ENCODE peak calls at places on chromosomes 11 and 22, in five cellular contexts. One of them, this sample, is unnamed.

GRCh38 chr11:134536219-134536618 is 124.2 kb upstream of the B3GAT1 start:
- DNase-seq in GM12878: no peak
- DNase-seq in HepG2: no peak
- DNase-seq in IMR-90: no peak
- DNase-seq in SK-N-SH: no peak
- DNase-seq in this sample: no peak

GRCh38 chr11:118565062-118565461 is 669 bp downstream of the IFT46 start:
- DNase-seq in GM12878: no peak
- DNase-seq in HepG2: no peak
- DNase-seq in IMR-90: no peak
- DNase-seq in SK-N-SH: no peak
- DNase-seq in this sample: no peak

GRCh38 chr22:37566903-37567798 is 6.9 kb downstream of the CDC42EP1 start:
- DNase-seq in GM12878: peak
- DNase-seq in HepG2: peak
- DNase-seq in IMR-90: peak
- DNase-seq in SK-N-SH: peak
- DNase-seq in this sample: peak

GRCh38 chr22:48705159-48705916 is 1122.3 kb downstream of the BRD1 start:
- DNase-seq in GM12878: no peak
- DNase-seq in HepG2: peak
- DNase-seq in IMR-90: no peak
- DNase-seq in SK-N-SH: no peak
- DNase-seq in this sample: no peak

GRCh38 chr11:125227151-125227550 is 62.6 kb downstream of the PKNOX2 start:
- DNase-seq in GM12878: no peak
- DNase-seq in HepG2: no peak
- DNase-seq in IMR-90: no peak
- DNase-seq in SK-N-SH: no peak
- DNase-seq in this sample: no peak

GRCh38 chr11:35662061-35662648 is 420 bp upstream of the TRIM44 start:
- DNase-seq in GM12878: peak
- DNase-seq in HepG2: peak
- DNase-seq in IMR-90: no peak
- DNase-seq in SK-N-SH: peak
- DNase-seq in this sample: no peak

GRCh38 chr11:66906077-66906929 is 49.4 kb downstream of the LRFN4 start:
- DNase-seq in GM12878: no peak
- DNase-seq in HepG2: peak
- DNase-seq in IMR-90: peak
- DNase-seq in SK-N-SH: no peak
- DNase-seq in this sample: no peak

GRCh38 chr11:27977031-27977430 is 130.9 kb downstream of the KIF18A start:
- DNase-seq in GM12878: no peak
- DNase-seq in HepG2: no peak
- DNase-seq in IMR-90: peak
- DNase-seq in SK-N-SH: no peak
- DNase-seq in this sample: no peak

GRCh38 chr11:128686745-128687177 is 7.1 kb upstream of the FLI1 start:
- DNase-seq in GM12878: no peak
- DNase-seq in HepG2: no peak
- DNase-seq in IMR-90: peak
- DNase-seq in SK-N-SH: peak
- DNase-seq in this sample: no peak

GRCh38 chr22:43882122-43882767 is 9.6 kb downstream of the PNPLA5 start:
- DNase-seq in GM12878: no peak
- DNase-seq in HepG2: no peak
- DNase-seq in IMR-90: no peak
- DNase-seq in SK-N-SH: no peak
- DNase-seq in this sample: no peak

GRCh38 chr11:122882189-122882808 is at the start of gene JHY:
- DNase-seq in GM12878: no peak
- DNase-seq in HepG2: no peak
- DNase-seq in IMR-90: no peak
- DNase-seq in SK-N-SH: no peak
- DNase-seq in this sample: no peak

GRCh38 chr22:20205464-20205963 is 54.7 kb upstream of the CCDC188 start:
- DNase-seq in GM12878: no peak
- DNase-seq in HepG2: no peak
- DNase-seq in IMR-90: no peak
- DNase-seq in SK-N-SH: no peak
- DNase-seq in this sample: no peak

GRCh38 chr22:20204821-20205220 is 54.0 kb upstream of the CCDC188 start:
- DNase-seq in GM12878: no peak
- DNase-seq in HepG2: no peak
- DNase-seq in IMR-90: no peak
- DNase-seq in SK-N-SH: no peak
- DNase-seq in this sample: no peak

GRCh38 chr22:20201837-20202392 is 51.1 kb upstream of the CCDC188 start:
- DNase-seq in GM12878: no peak
- DNase-seq in HepG2: no peak
- DNase-seq in IMR-90: no peak
- DNase-seq in SK-N-SH: no peak
- DNase-seq in this sample: no peak

GRCh38 chr22:20204281-20204680 is 53.4 kb upstream of the CCDC188 start:
- DNase-seq in GM12878: no peak
- DNase-seq in HepG2: no peak
- DNase-seq in IMR-90: no peak
- DNase-seq in SK-N-SH: no peak
- DNase-seq in this sample: no peak

DNA sequence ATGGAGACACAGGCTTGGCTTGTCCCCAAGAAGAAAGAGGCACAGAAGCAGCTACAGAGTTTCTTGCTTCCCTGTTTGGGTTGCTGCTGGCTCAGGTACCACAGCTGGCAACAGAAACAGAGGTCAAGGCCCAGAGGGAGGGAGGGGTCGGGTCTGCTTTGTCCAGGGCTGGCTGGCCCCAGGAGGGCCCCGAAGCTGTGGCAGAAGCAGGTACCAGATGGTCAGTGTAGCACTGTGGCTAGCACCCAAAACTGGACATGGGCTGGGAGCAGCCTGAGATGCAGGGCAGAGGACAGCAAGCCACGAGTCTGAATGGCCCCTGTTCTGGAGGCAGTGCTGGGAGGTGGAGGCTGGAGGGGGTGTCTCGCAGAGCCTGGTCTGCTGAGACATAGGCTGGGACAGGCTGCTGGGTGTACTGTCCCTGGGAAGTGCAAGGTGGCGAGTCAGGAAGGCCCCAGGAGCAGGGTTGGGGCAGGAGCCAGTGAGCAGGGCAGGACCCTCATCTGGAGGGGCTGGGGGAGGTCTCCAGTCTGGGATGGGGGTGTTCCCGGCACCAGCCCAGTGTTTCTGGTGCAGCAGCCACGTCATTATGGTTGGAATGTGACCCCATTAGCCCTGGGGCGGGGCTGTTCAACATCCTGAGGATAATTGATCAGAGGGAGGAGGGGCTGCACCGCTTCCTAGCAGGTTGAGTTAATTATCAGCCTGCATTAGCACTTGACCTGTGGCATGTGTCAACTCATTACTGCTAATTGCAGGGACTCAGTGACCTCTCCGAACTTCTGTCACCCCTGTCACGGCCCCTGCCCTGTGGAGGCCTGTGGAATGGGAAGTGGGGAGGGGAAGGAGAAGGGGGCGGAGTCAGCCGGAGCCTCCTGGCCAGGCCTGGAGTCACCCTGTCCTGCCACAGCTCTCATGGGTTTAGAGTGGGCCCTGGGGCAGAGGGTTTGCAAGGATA is 52.6 kb upstream of the CCDC188 start:
- DNase-seq in GM12878: no peak
- DNase-seq in HepG2: peak
- DNase-seq in IMR-90: peak
- DNase-seq in SK-N-SH: peak
- DNase-seq in this sample: peak
- TF ChIP-seq MXI1 in GM12878: no peak
- TF ChIP-seq MXI1 in HepG2: no peak
- TF ChIP-seq MXI1 in IMR-90: no peak
- TF ChIP-seq MXI1 in SK-N-SH: no peak
- TF ChIP-seq MXI1 in this sample: no peak

GRCh38 chr11:57566564-57567209 is 785 bp downstream of the UBE2L6 start:
- DNase-seq in GM12878: no peak
- DNase-seq in HepG2: no peak
- DNase-seq in IMR-90: no peak
- DNase-seq in SK-N-SH: peak
- DNase-seq in this sample: peak
- TF ChIP-seq MXI1 in GM12878: no peak
- TF ChIP-seq MXI1 in HepG2: no peak
- TF ChIP-seq MXI1 in IMR-90: no peak
- TF ChIP-seq MXI1 in SK-N-SH: no peak
- TF ChIP-seq MXI1 in this sample: no peak

GRCh38 chr11:86916330-86916729 is 38.9 kb downstream of the FZD4 start:
- DNase-seq in GM12878: no peak
- DNase-seq in HepG2: no peak
- DNase-seq in IMR-90: peak
- DNase-seq in SK-N-SH: no peak
- DNase-seq in this sample: no peak

GRCh38 chr11:86918943-86919342 is 36.3 kb downstream of the FZD4 start:
- DNase-seq in GM12878: no peak
- DNase-seq in HepG2: no peak
- DNase-seq in IMR-90: no peak
- DNase-seq in SK-N-SH: no peak
- DNase-seq in this sample: no peak

GRCh38 chr11:86917577-86917976 is 37.6 kb downstream of the FZD4 start:
- DNase-seq in GM12878: no peak
- DNase-seq in HepG2: no peak
- DNase-seq in IMR-90: no peak
- DNase-seq in SK-N-SH: no peak
- DNase-seq in this sample: no peak

GRCh38 chr11:86922225-86922624 is 33.0 kb downstream of the FZD4 start:
- DNase-seq in GM12878: no peak
- DNase-seq in HepG2: no peak
- DNase-seq in IMR-90: no peak
- DNase-seq in SK-N-SH: no peak
- DNase-seq in this sample: no peak

GRCh38 chr11:86919557-86920210 is 35.5 kb downstream of the FZD4 start:
- DNase-seq in GM12878: no peak
- DNase-seq in HepG2: peak
- DNase-seq in IMR-90: peak
- DNase-seq in SK-N-SH: peak
- DNase-seq in this sample: peak
- TF ChIP-seq MXI1 in GM12878: no peak
- TF ChIP-seq MXI1 in HepG2: no peak
- TF ChIP-seq MXI1 in IMR-90: no peak
- TF ChIP-seq MXI1 in SK-N-SH: no peak
- TF ChIP-seq MXI1 in this sample: no peak

GRCh38 chr11:643849-644738 is 7.0 kb downstream of the DRD4 start:
- DNase-seq in GM12878: no peak
- DNase-seq in HepG2: no peak
- DNase-seq in IMR-90: no peak
- DNase-seq in SK-N-SH: no peak
- DNase-seq in this sample: no peak

GRCh38 chr11:646214-646613 is 9.1 kb downstream of the DRD4 start:
- DNase-seq in GM12878: no peak
- DNase-seq in HepG2: no peak
- DNase-seq in IMR-90: no peak
- DNase-seq in SK-N-SH: no peak
- DNase-seq in this sample: no peak

GRCh38 chr11:641806-642370 is 4.8 kb downstream of the DRD4 start:
- DNase-seq in GM12878: no peak
- DNase-seq in HepG2: no peak
- DNase-seq in IMR-90: no peak
- DNase-seq in SK-N-SH: peak
- DNase-seq in this sample: no peak

GRCh38 chr11:645536-645935 is 8.5 kb downstream of the DRD4 start:
- DNase-seq in GM12878: no peak
- DNase-seq in HepG2: no peak
- DNase-seq in IMR-90: no peak
- DNase-seq in SK-N-SH: no peak
- DNase-seq in this sample: no peak

GRCh38 chr11:643366-643765 is 6.3 kb downstream of the DRD4 start:
- DNase-seq in GM12878: no peak
- DNase-seq in HepG2: no peak
- DNase-seq in IMR-90: no peak
- DNase-seq in SK-N-SH: no peak
- DNase-seq in this sample: no peak
- TF ChIP-seq MXI1 in GM12878: no peak
- TF ChIP-seq MXI1 in HepG2: no peak
- TF ChIP-seq MXI1 in IMR-90: no peak
- TF ChIP-seq MXI1 in SK-N-SH: no peak
- TF ChIP-seq MXI1 in this sample: no peak

This sample was measured in K562.